ENCODE peak calls at places on chromosomes 13 and 19, in nine cellular contexts. R, W, L, H, S, Z, Q, K and G are unnamed samples.

GRCh38 chr13:33415822-33416221 is 130.3 kb upstream of the STARD13 start:
- DNase-seq in R (no peak), W (no peak), L (no peak), H (no peak), S (no peak), Z (no peak), Q (no peak), K (no peak), G (no peak)

GRCh38 chr19:34976611-34977010 is 12.6 kb upstream of the ZNF792 start:
- DNase-seq in R (no peak), W (no peak), L (no peak), H (no peak), S (no peak), Z (no peak), Q (no peak), K (no peak), G (no peak)

GRCh38 chr13:99990045-99990977 is 8.7 kb downstream of the ZIC2 start:
- DNase-seq in R (no peak), W (no peak), L (no peak), H (peak; percentile 27), S (no peak), Z (no peak), Q (no peak), K (no peak), G (peak; percentile 1)

GRCh38 chr13:28529836-28530235 is 34.9 kb upstream of the FLT1 start:
- DNase-seq in R (no peak), W (no peak), L (no peak), H (peak; percentile 66), S (no peak), Z (no peak), Q (no peak), K (no peak), G (no peak)

GRCh38 chr13:102968572-102969228 is 97.5 kb downstream of the SLC10A2 start:
- DNase-seq in R (no peak), W (no peak), L (no peak), H (peak; percentile 30), S (no peak), Z (no peak), Q (peak; percentile 62), K (no peak), G (no peak)

GRCh38 chr13:110949628-110950027 is 34.8 kb upstream of the ANKRD10 start:
- DNase-seq in R (no peak), W (no peak), L (no peak), H (no peak), S (no peak), Z (no peak), Q (no peak), K (no peak), G (no peak)

GRCh38 chr19:46392837-46393236 is 20.5 kb downstream of the CCDC8 start:
- DNase-seq in R (no peak), W (no peak), L (no peak), H (no peak), S (no peak), Z (no peak), Q (no peak), K (peak; percentile 49), G (no peak)

GRCh38 chr13:30832845-30833332 is 73.2 kb upstream of the MEDAG start:
- DNase-seq in R (no peak), W (no peak), L (peak; percentile 16), H (peak; percentile 99), S (peak; percentile 84), Z (peak; percentile 57), Q (peak; percentile 94), K (peak; percentile 23), G (no peak)

GRCh38 chr19:29708553-29709439 is 6.3 kb downstream of the C19orf12 start:
- DNase-seq in R (peak; percentile 93), W (peak; percentile 27), L (no peak), H (no peak), S (no peak), Z (no peak), Q (peak; percentile 66), K (peak; percentile 33), G (no peak)

GRCh38 chr19:15740785-15741184 is 3.0 kb downstream of the OR10H3 start:
- DNase-seq in R (no peak), W (no peak), L (no peak), H (no peak), S (no peak), Z (no peak), Q (no peak), K (no peak), G (no peak)

GRCh38 chr19:35986111-35986510 is 8.9 kb upstream of the SDHAF1 start:
- DNase-seq in R (no peak), W (no peak), L (no peak), H (no peak), S (no peak), Z (no peak), Q (no peak), K (no peak), G (no peak)

GRCh38 chr19:18085702-18086457 is 854 bp downstream of the IL12RB1 start:
- DNase-seq in R (no peak), W (no peak), L (no peak), H (no peak), S (no peak), Z (no peak), Q (no peak), K (no peak), G (no peak)

GRCh38 chr13:40408602-40409001 is 257.8 kb downstream of the FOXO1 start:
- DNase-seq in R (no peak), W (no peak), L (no peak), H (no peak), S (no peak), Z (no peak), Q (no peak), K (no peak), G (no peak)

GRCh38 chr13:101211261-101211660 is 205.0 kb downstream of the NALCN start:
- DNase-seq in R (no peak), W (no peak), L (no peak), H (no peak), S (no peak), Z (no peak), Q (no peak), K (peak; percentile 69), G (no peak)

GRCh38 chr13:35797244-35797643 is 320.8 kb upstream of the MAB21L1 start:
- DNase-seq in R (no peak), W (no peak), L (no peak), H (no peak), S (no peak), Z (no peak), Q (no peak), K (no peak), G (no peak)

GRCh38 chr19:3061214-3062161 is 807 bp downstream of the TLE5 start:
- DNase-seq in R (no peak), W (no peak), L (peak; percentile 48), H (peak; percentile 31), S (no peak), Z (peak; percentile 68), Q (peak; percentile 67), K (no peak), G (peak; percentile 25)

GRCh38 chr19:10269333-10270179 is 1.4 kb upstream of the ICAM1 start:
- DNase-seq in R (no peak), W (peak; percentile 79), L (peak; percentile 88), H (peak; percentile 69), S (peak; percentile 86), Z (peak; percentile 88), Q (peak; percentile 89), K (peak; percentile 73), G (peak; percentile 56)

GRCh38 chr13:94344126-94344863 is 135.2 kb downstream of the DCT start:
- DNase-seq in R (no peak), W (no peak), L (no peak), H (peak; percentile 59), S (no peak), Z (no peak), Q (no peak), K (peak; percentile 51), G (no peak)

GRCh38 chr19:21568816-21569496 is 63.6 kb downstream of the ZNF429 start:
- DNase-seq in R (peak; percentile 30), W (peak; percentile 87), L (peak; percentile 64), H (peak; percentile 82), S (no peak), Z (peak; percentile 78), Q (no peak), K (peak; percentile 63), G (peak; percentile 93)

GRCh38 chr13:33109319-33109718 is 93.1 kb downstream of the KL start:
- DNase-seq in R (no peak), W (no peak), L (no peak), H (no peak), S (no peak), Z (no peak), Q (no peak), K (peak; percentile 67), G (no peak)